ENCODE peak calls at places on chromosomes 6 and 20, in four cellular contexts. F, S, E and M are unnamed samples. For H3K9me3, the result is how much of the 10 kb centered on the place peaks cover.

GRCh38 chr6:132820629-132821381 is 6.4 kb downstream of the RPS12 start:
- DNase-seq in E (no peak), F (no peak), S (no peak), M (no peak)

GRCh38 chr6:69914015-69914485 is 47.7 kb downstream of the COL19A1 start:
- DNase-seq in S (no peak), F (no peak), E (no peak), M (no peak)

GRCh38 chr6:26199773-26200728 is 112.8 kb downstream of the HFE start:
- DNase-seq in F (no peak), E (no peak), S (no peak), M (no peak)

GRCh38 chr20:50932881-50933280 is 1.6 kb upstream of the ADNP start:
- DNase-seq in E (no peak), F (no peak), S (no peak), M (no peak)

GRCh38 chr6:136077834-136078576 is 172.1 kb downstream of the MTFR2 start:
- DNase-seq in S (no peak), E (no peak), F (no peak), M (no peak)

GRCh38 chr20:49775229-49775693 is 37.4 kb upstream of the SLC9A8 start:
- DNase-seq in F (peak), S (no peak), E (no peak), M (peak)

GRCh38 chr6:1267790-1268762 is 43.8 kb upstream of the FOXQ1 start:
- DNase-seq in E (no peak), S (no peak), F (no peak), M (no peak)

GRCh38 chr6:1215884-1216487 is 95.9 kb upstream of the FOXQ1 start:
- DNase-seq in E (no peak), S (no peak), F (no peak), M (no peak)

GRCh38 chr6:152098683-152099082 is 291.2 kb downstream of the ESR1 start:
- DNase-seq in E (no peak), F (no peak), S (no peak), M (no peak)

GRCh38 chr6:152094992-152095592 is 287.6 kb downstream of the ESR1 start:
- DNase-seq in F (peak), E (no peak), S (no peak), M (no peak)

GRCh38 chr6:152099816-152100618 is 292.5 kb downstream of the ESR1 start:
- DNase-seq in F (no peak), S (no peak), E (no peak), M (no peak)

GRCh38 chr6:152094276-152094675 is 286.8 kb downstream of the ESR1 start:
- DNase-seq in F (no peak), S (no peak), E (no peak), M (no peak)

GRCh38 chr6:152096863-152097496 is 289.5 kb downstream of the ESR1 start:
- DNase-seq in F (no peak), S (no peak), E (no peak), M (no peak)
- TF ChIP-seq CTCF in F (no peak), S (no peak), E (no peak), M (no peak)

DNA sequence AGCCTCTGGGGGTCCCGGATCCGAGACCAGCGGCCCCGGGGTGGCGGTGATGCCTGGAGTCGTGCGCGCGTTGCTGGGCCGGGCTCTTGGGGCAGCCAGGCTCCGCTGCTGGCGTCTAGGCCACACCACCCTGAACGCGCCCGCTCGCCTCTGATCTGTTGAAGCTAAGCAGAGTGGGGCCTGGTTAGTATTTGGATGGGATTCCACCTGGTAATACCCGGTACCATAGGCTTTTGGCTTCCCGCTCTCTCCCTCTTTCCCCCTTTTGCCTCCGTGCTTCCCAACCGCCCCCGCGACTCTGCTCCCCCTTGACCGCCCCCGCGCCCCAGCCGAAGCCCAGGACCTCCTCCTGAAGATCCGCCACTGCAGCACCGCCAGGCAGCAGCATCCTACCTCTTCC is 1383.5 kb upstream of the DEFB115 start:
- DNase-seq in E (no peak), F (no peak), S (no peak), M (peak)
- H3K9me3 ChIP-seq in E (under half), F (under half), S (under half), M (under half)

GRCh38 chr6:12075067-12075563 is 63.0 kb downstream of the HIVEP1 start:
- DNase-seq in F (no peak), E (no peak), S (no peak), M (no peak)
- TF ChIP-seq CTCF in F (peak), E (peak), S (peak), M (peak)

GRCh38 chr20:56171087-56172012 is 77.2 kb upstream of the MC3R start:
- DNase-seq in E (no peak), S (no peak), F (peak), M (no peak)
- H3K9me3 ChIP-seq in E (under half), S (under half), F (under half), M (under half)

DNA sequence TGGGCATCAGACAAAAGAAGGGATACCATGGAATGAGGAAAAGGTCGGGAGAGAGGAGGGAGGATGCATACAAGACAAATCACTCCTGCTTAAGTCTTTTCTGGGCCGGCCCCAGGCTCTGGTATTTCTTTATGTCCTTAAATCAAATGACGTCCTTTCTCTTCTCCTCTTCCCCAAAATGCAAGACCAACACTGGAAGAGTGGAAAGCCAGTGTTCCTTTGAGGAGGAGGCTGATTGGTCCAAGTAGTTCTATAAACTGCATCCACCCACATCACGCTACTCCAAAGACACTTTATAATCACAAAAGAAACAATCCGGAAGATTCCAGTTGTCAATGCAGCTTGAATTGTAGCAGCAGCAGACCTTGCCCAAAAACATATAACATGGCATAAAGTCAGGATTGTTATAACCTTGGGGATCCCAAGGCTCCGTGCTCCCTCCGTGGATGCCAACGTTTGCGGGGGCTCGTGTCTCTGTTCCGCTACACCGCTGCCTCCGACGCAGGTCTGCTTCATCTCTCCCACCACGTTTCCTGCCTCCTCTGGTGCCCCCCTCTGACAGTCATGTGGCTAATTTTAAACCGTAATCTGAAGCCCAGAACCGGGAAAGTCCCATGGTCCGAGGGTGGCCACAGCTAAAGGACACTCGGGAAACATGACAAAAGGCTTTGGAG is 47.1 kb downstream of the MCUR1 start:
- DNase-seq in F (peak), S (peak), E (peak), M (no peak)
- TF ChIP-seq CTCF in F (no peak), S (peak), E (peak), M (no peak)

GRCh38 chr20:23270427-23270911 is 80.1 kb upstream of the NXT1 start:
- DNase-seq in F (no peak), S (no peak), E (no peak), M (no peak)

GRCh38 chr20:23266530-23267398 is 83.8 kb upstream of the NXT1 start:
- DNase-seq in F (no peak), E (no peak), S (no peak), M (no peak)

GRCh38 chr20:23267909-23268308 is 82.7 kb upstream of the NXT1 start:
- DNase-seq in F (no peak), E (no peak), S (no peak), M (no peak)

GRCh38 chr20:23269954-23270353 is 80.6 kb upstream of the NXT1 start:
- DNase-seq in E (no peak), S (no peak), F (no peak), M (no peak)

GRCh38 chr20:23268792-23269354 is 81.7 kb upstream of the NXT1 start:
- DNase-seq in S (no peak), E (no peak), F (no peak), M (no peak)
- H3K9me3 ChIP-seq in S (under half), E (under half), F (under half), M (under half)

DNA sequence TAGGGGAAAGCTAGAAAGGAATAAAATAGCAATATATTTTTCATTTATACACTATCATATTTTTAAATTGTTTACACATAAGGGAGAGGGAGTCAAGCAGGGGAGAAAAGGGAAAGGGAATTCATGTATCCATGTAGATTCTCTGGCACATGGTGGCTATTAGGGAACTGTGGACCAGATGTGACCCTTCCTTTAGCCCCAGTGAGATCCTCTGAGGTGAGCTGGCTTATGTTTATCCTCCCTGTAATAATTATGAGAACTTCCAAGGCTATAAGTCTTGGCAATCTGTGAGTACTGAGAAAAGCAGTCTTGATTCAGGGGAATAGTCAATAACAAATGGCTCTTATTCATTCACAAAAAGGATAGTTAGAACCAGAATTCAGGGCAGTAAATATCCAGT is 42.6 kb downstream of the TSBP1 start:
- DNase-seq in E (no peak), F (no peak), S (no peak), M (peak)
- TF ChIP-seq CTCF in E (no peak), F (no peak), S (no peak), M (no peak)